ENCODE peak calls at places on chromosomes 6 and 20, in ten cellular contexts. M is COR-L47; W is B cell; T is NCI-H2171 treated with DMSO at 0.1 percent for 48 hours; E is A172; I is AG04450; N is HT1080; B is CD8-positive, alpha-beta T cell; F is left cardiac atrium; D is fibroblast of gingiva. Z is an unnamed sample.

GRCh38 chr20:11117808-11118528 is 444.2 kb upstream of the JAG1 start:
- DNase-seq in M (no peak), W (no peak), T (no peak), E (peak), I (no peak), N (peak), B (no peak), F (no peak), D (peak), Z (no peak)

GRCh38 chr6:107360476-107360875 is 98.9 kb downstream of the PDSS2 start:
- DNase-seq in M (no peak), W (no peak), T (no peak), E (no peak), I (no peak), N (no peak), B (no peak), F (no peak), D (peak), Z (no peak)

GRCh38 chr6:69019832-69020231 is 384.8 kb downstream of the ADGRB3 start:
- DNase-seq in M (no peak), W (no peak), T (no peak), E (peak), I (no peak), N (peak), B (no peak), F (no peak), D (no peak), Z (no peak)

GRCh38 chr20:43463864-43464785 is 6.4 kb downstream of the SRSF6 start:
- DNase-seq in M (no peak), W (no peak), T (no peak), E (no peak), I (no peak), N (no peak), B (no peak), F (no peak), D (no peak), Z (no peak)

GRCh38 chr6:130575971-130576370 is 210.2 kb downstream of the TMEM200A start:
- DNase-seq in M (no peak), W (no peak), T (no peak), E (no peak), I (no peak), N (no peak), B (peak), F (no peak), D (no peak), Z (no peak)

GRCh38 chr20:25023316-25023715 is 30.8 kb upstream of the APMAP start:
- DNase-seq in M (no peak), W (no peak), T (no peak), E (no peak), I (no peak), N (no peak), B (no peak), F (peak), D (no peak), Z (no peak)

GRCh38 chr20:63128956-63129355 is 87.0 kb downstream of the YTHDF1 start:
- DNase-seq in M (no peak), W (no peak), T (no peak), E (no peak), I (no peak), N (no peak), B (no peak), F (peak), D (no peak), Z (no peak)

GRCh38 chr20:10609276-10609675 is 64.5 kb downstream of the JAG1 start:
- DNase-seq in M (no peak), W (no peak), T (no peak), E (no peak), I (peak), N (no peak), B (no peak), F (peak), D (peak), Z (no peak)

GRCh38 chr6:105875974-105876640 is 210.0 kb upstream of the PRDM1 start:
- DNase-seq in M (no peak), W (no peak), T (no peak), E (no peak), I (no peak), N (no peak), B (no peak), F (no peak), D (no peak), Z (peak)

GRCh38 chr6:61810047-61810446 is 476.0 kb downstream of the KHDRBS2 start:
- DNase-seq in M (no peak), W (no peak), T (no peak), E (no peak), I (no peak), N (no peak), B (no peak), F (no peak), D (no peak), Z (no peak)

GRCh38 chr20:10521068-10521834 is 86.1 kb downstream of the SLX4IP start:
- DNase-seq in M (no peak), W (no peak), T (peak), E (peak), I (no peak), N (peak), B (no peak), F (no peak), D (peak), Z (no peak)

GRCh38 chr20:59643616-59644061 is 39.3 kb downstream of the PHACTR3 start:
- DNase-seq in M (no peak), W (no peak), T (peak), E (no peak), I (no peak), N (no peak), B (no peak), F (no peak), D (no peak), Z (no peak)

GRCh38 chr6:27810768-27811298 is 101.4 kb downstream of the OR2B2 start:
- DNase-seq in M (no peak), W (no peak), T (no peak), E (no peak), I (no peak), N (peak), B (no peak), F (no peak), D (no peak), Z (no peak)

GRCh38 chr20:55140631-55141030 is 665.2 kb downstream of the DOK5 start:
- DNase-seq in M (peak), W (no peak), T (no peak), E (no peak), I (no peak), N (no peak), B (no peak), F (no peak), D (no peak), Z (no peak)

GRCh38 chr6:158262082-158262481 is 50.2 kb upstream of the TULP4 start:
- DNase-seq in M (no peak), W (no peak), T (no peak), E (no peak), I (no peak), N (no peak), B (no peak), F (no peak), D (no peak), Z (no peak)

GRCh38 chr6:105898286-105898685 is 187.8 kb upstream of the PRDM1 start:
- DNase-seq in M (no peak), W (no peak), T (no peak), E (peak), I (peak), N (peak), B (no peak), F (no peak), D (no peak), Z (no peak)

GRCh38 chr20:38997622-38998021 is 35.5 kb downstream of the DHX35 start:
- DNase-seq in M (no peak), W (no peak), T (no peak), E (no peak), I (no peak), N (no peak), B (no peak), F (no peak), D (no peak), Z (no peak)

GRCh38 chr20:32330555-32330897 is 27.6 kb upstream of the ASXL1 start:
- DNase-seq in M (no peak), W (no peak), T (no peak), E (no peak), I (no peak), N (no peak), B (no peak), F (no peak), D (no peak), Z (no peak)

GRCh38 chr6:107246972-107247615 is 131.8 kb upstream of the BEND3 start:
- DNase-seq in M (no peak), W (no peak), T (no peak), E (no peak), I (no peak), N (no peak), B (no peak), F (no peak), D (peak), Z (no peak)

GRCh38 chr6:14270925-14271791 is 153.6 kb downstream of the CD83 start:
- DNase-seq in M (no peak), W (no peak), T (peak), E (peak), I (peak), N (peak), B (no peak), F (peak), D (peak), Z (no peak)

GRCh38 chr20:52469143-52469542 is 277.6 kb upstream of the ZFP64 start:
- DNase-seq in M (no peak), W (no peak), T (no peak), E (no peak), I (no peak), N (no peak), B (no peak), F (no peak), D (no peak), Z (no peak)

GRCh38 chr20:53884859-53885654 is 185.3 kb downstream of the BCAS1 start:
- DNase-seq in M (no peak), W (no peak), T (no peak), E (no peak), I (no peak), N (peak), B (no peak), F (no peak), D (no peak), Z (no peak)

GRCh38 chr20:34269996-34270627 is 28.9 kb downstream of the ASIP start:
- DNase-seq in M (no peak), W (no peak), T (no peak), E (no peak), I (no peak), N (no peak), B (no peak), F (no peak), D (peak), Z (no peak)

GRCh38 chr6:11288065-11288464 is 55.6 kb upstream of the NEDD9 start:
- DNase-seq in M (no peak), W (no peak), T (no peak), E (no peak), I (no peak), N (no peak), B (no peak), F (no peak), D (no peak), Z (no peak)

GRCh38 chr6:166559211-166559610 is 27.3 kb downstream of the RAMACL start:
- DNase-seq in M (no peak), W (no peak), T (no peak), E (no peak), I (no peak), N (peak), B (no peak), F (no peak), D (peak), Z (no peak)

GRCh38 chr6:50720623-50721022 is 7.3 kb downstream of the TFAP2D start:
- DNase-seq in M (no peak), W (no peak), T (no peak), E (peak), I (no peak), N (no peak), B (no peak), F (no peak), D (no peak), Z (no peak)

GRCh38 chr6:7781240-7781639 is 55.3 kb downstream of the BMP6 start:
- DNase-seq in M (no peak), W (no peak), T (no peak), E (no peak), I (no peak), N (no peak), B (no peak), F (no peak), D (no peak), Z (no peak)

GRCh38 chr6:163405412-163406309 is 8.9 kb upstream of the QKI start:
- DNase-seq in M (no peak), W (peak), T (no peak), E (no peak), I (no peak), N (no peak), B (peak), F (peak), D (peak), Z (no peak)

GRCh38 chr20:48025661-48026060 is 240.4 kb upstream of the SULF2 start:
- DNase-seq in M (no peak), W (no peak), T (no peak), E (peak), I (no peak), N (peak), B (no peak), F (no peak), D (no peak), Z (no peak)

GRCh38 chr20:24738981-24739633 is 210.0 kb upstream of the CST7 start:
- DNase-seq in M (no peak), W (no peak), T (peak), E (no peak), I (no peak), N (no peak), B (no peak), F (no peak), D (no peak), Z (no peak)

Z was measured in NCI-H2227 treated with DMSO at 0.1 percent for 48 hours.